ENCODE peak calls at places on chromosomes 11 and 22, in eight cellular contexts. A, P, J, B, F, W, Y and C are unnamed samples.

GRCh38 chr22:37062366-37062655 is 10.8 kb downstream of the KCTD17 start:
- DNase-seq in A (no peak), P (no peak), J (no peak), B (no peak), F (no peak), W (no peak), Y (no peak), C (no peak)

GRCh38 chr11:63882555-63883242 is 34.3 kb downstream of the RCOR2 start:
- DNase-seq in A (peak; percentile 18), P (peak; percentile 13), J (no peak), B (no peak), F (no peak), W (no peak), Y (no peak), C (no peak)

GRCh38 chr22:32255726-32256125 is 579 bp upstream of the SLC5A4 start:
- DNase-seq in A (no peak), P (no peak), J (no peak), B (no peak), F (no peak), W (no peak), Y (no peak), C (no peak)

GRCh38 chr11:116510886-116511650 is 261.7 kb downstream of the BUD13 start:
- DNase-seq in A (no peak), P (no peak), J (no peak), B (no peak), F (no peak), W (no peak), Y (no peak), C (no peak)

GRCh38 chr22:17965538-17966402 is 58.6 kb downstream of the MICAL3 start:
- DNase-seq in A (no peak), P (no peak), J (no peak), B (no peak), F (no peak), W (no peak), Y (no peak), C (no peak)

GRCh38 chr11:114348200-114349191 is 51.8 kb downstream of the C11orf71 start:
- DNase-seq in A (peak; percentile 83), P (no peak), J (no peak), B (no peak), F (peak; percentile 23), W (no peak), Y (peak; percentile 67), C (peak; percentile 24)

GRCh38 chr22:33519140-33519973 is 400.9 kb downstream of the LARGE1 start:
- DNase-seq in A (peak; percentile 53), P (no peak), J (peak; percentile 22), B (no peak), F (peak; percentile 33), W (no peak), Y (peak; percentile 83), C (peak; percentile 63)

GRCh38 chr11:45226901-45227300 is 59.2 kb downstream of the SYT13 start:
- DNase-seq in A (no peak), P (no peak), J (no peak), B (no peak), F (no peak), W (no peak), Y (no peak), C (no peak)

GRCh38 chr11:107612445-107612844 is 21.5 kb downstream of the ELMOD1 start:
- DNase-seq in A (no peak), P (no peak), J (no peak), B (no peak), F (no peak), W (no peak), Y (no peak), C (no peak)

GRCh38 chr22:44645531-44645930 is 56.5 kb upstream of the PRR5 start:
- DNase-seq in A (no peak), P (no peak), J (no peak), B (no peak), F (no peak), W (no peak), Y (no peak), C (no peak)

GRCh38 chr11:70205766-70206165 is 2.7 kb downstream of the FADD start:
- DNase-seq in A (no peak), P (no peak), J (no peak), B (no peak), F (no peak), W (no peak), Y (no peak), C (no peak)

GRCh38 chr22:46057762-46058420 is 80.9 kb upstream of the WNT7B start:
- DNase-seq in A (peak; percentile 85), P (no peak), J (no peak), B (peak; percentile 53), F (peak; percentile 62), W (no peak), Y (peak; percentile 91), C (no peak)

GRCh38 chr11:126466288-126467045 is 111.0 kb downstream of the ST3GAL4 start:
- DNase-seq in A (no peak), P (no peak), J (no peak), B (no peak), F (no peak), W (no peak), Y (no peak), C (no peak)

GRCh38 chr11:110824912-110825311 is 112.7 kb upstream of the ARHGAP20 start:
- DNase-seq in A (no peak), P (no peak), J (no peak), B (no peak), F (no peak), W (no peak), Y (no peak), C (no peak)

GRCh38 chr11:61489833-61490585 is 18.5 kb upstream of the LRRC10B start:
- DNase-seq in A (peak; percentile 45), P (no peak), J (no peak), B (no peak), F (peak; percentile 52), W (no peak), Y (no peak), C (no peak)

GRCh38 chr11:14445542-14446530 is 53.8 kb downstream of the COPB1 start:
- DNase-seq in A (peak; percentile 56), P (no peak), J (no peak), B (no peak), F (no peak), W (no peak), Y (no peak), C (no peak)

GRCh38 chr11:70456921-70457532 is 58.7 kb downstream of the CTTN start:
- DNase-seq in A (peak; percentile 32), P (no peak), J (no peak), B (peak; percentile 63), F (no peak), W (no peak), Y (no peak), C (no peak)

GRCh38 chr11:33652001-33652400 is 48.6 kb downstream of the C11orf91 start:
- DNase-seq in A (peak; percentile 35), P (no peak), J (no peak), B (no peak), F (no peak), W (no peak), Y (no peak), C (no peak)

GRCh38 chr11:133793271-133793848 is 52.0 kb downstream of the SPATA19 start:
- DNase-seq in A (no peak), P (no peak), J (no peak), B (no peak), F (no peak), W (no peak), Y (no peak), C (no peak)

GRCh38 chr22:45977551-45978274 is 751 bp upstream of the WNT7B start:
- DNase-seq in A (peak; percentile 38), P (no peak), J (no peak), B (no peak), F (no peak), W (no peak), Y (peak; percentile 18), C (no peak)

GRCh38 chr11:44595964-44596381 is 30.5 kb downstream of the CD82 start:
- DNase-seq in A (no peak), P (no peak), J (no peak), B (peak; percentile 73), F (no peak), W (no peak), Y (no peak), C (peak; percentile 90)